ENCODE peak calls at places on chromosome 18, in ten cellular contexts. One of them, this sample, is unnamed. For H3K27me3, the result is how much of the 10 kb centered on the place peaks cover.

GRCh38 chr18:61167902-61168301 is 165.3 kb upstream of the CDH20 start:
- DNase-seq in HCT116: no peak
- DNase-seq in hepatocyte: no peak
- DNase-seq in MM.1S: no peak
- DNase-seq in HepG2: no peak
- DNase-seq in IMR-90: no peak
- DNase-seq in astrocyte: no peak
- DNase-seq in fibroblast of lung: no peak
- DNase-seq in PC-3: no peak
- DNase-seq in GM23248: no peak
- DNase-seq in this sample: no peak

GRCh38 chr18:31555971-31556747 is 35.5 kb upstream of the TTR start:
- DNase-seq in HCT116: peak
- DNase-seq in hepatocyte: peak
- DNase-seq in MM.1S: peak
- DNase-seq in HepG2: peak
- DNase-seq in IMR-90: peak
- DNase-seq in astrocyte: peak
- DNase-seq in fibroblast of lung: peak
- DNase-seq in PC-3: peak
- DNase-seq in GM23248: peak
- DNase-seq in this sample: peak

GRCh38 chr18:48922801-48923730 is 27.7 kb downstream of the SMAD7 start:
- DNase-seq in HCT116: no peak
- DNase-seq in hepatocyte: peak
- DNase-seq in MM.1S: no peak
- DNase-seq in HepG2: no peak
- DNase-seq in IMR-90: peak
- DNase-seq in astrocyte: peak
- DNase-seq in fibroblast of lung: peak
- DNase-seq in PC-3: peak
- DNase-seq in GM23248: peak
- DNase-seq in this sample: no peak

GRCh38 chr18:4242431-4243161 is 212.5 kb downstream of the DLGAP1 start:
- DNase-seq in HCT116: no peak
- DNase-seq in hepatocyte: no peak
- DNase-seq in MM.1S: no peak
- DNase-seq in HepG2: no peak
- DNase-seq in IMR-90: no peak
- DNase-seq in astrocyte: no peak
- DNase-seq in fibroblast of lung: no peak
- DNase-seq in PC-3: no peak
- DNase-seq in GM23248: no peak
- DNase-seq in this sample: no peak

GRCh38 chr18:13260114-13260926 is 41.8 kb downstream of the LDLRAD4 start:
- DNase-seq in HCT116: no peak
- DNase-seq in hepatocyte: no peak
- DNase-seq in MM.1S: no peak
- DNase-seq in HepG2: no peak
- DNase-seq in IMR-90: no peak
- DNase-seq in astrocyte: no peak
- DNase-seq in fibroblast of lung: no peak
- DNase-seq in PC-3: no peak
- DNase-seq in GM23248: peak
- DNase-seq in this sample: no peak

GRCh38 chr18:48019557-48019956 is 89.1 kb upstream of the SMAD2 start:
- DNase-seq in HCT116: no peak
- DNase-seq in hepatocyte: no peak
- DNase-seq in MM.1S: no peak
- DNase-seq in HepG2: no peak
- DNase-seq in IMR-90: no peak
- DNase-seq in astrocyte: no peak
- DNase-seq in fibroblast of lung: no peak
- DNase-seq in PC-3: no peak
- DNase-seq in GM23248: no peak
- DNase-seq in this sample: no peak

GRCh38 chr18:34223893-34224422 is 755 bp downstream of the NOL4 start:
- DNase-seq in HCT116: no peak
- DNase-seq in hepatocyte: no peak
- DNase-seq in MM.1S: no peak
- DNase-seq in HepG2: no peak
- DNase-seq in IMR-90: no peak
- DNase-seq in astrocyte: no peak
- DNase-seq in fibroblast of lung: no peak
- DNase-seq in PC-3: no peak
- DNase-seq in GM23248: peak
- DNase-seq in this sample: no peak

GRCh38 chr18:4068552-4069158 is 386.5 kb downstream of the DLGAP1 start:
- DNase-seq in HCT116: peak
- DNase-seq in hepatocyte: peak
- DNase-seq in MM.1S: peak
- DNase-seq in HepG2: peak
- DNase-seq in IMR-90: peak
- DNase-seq in astrocyte: peak
- DNase-seq in fibroblast of lung: peak
- DNase-seq in PC-3: peak
- DNase-seq in GM23248: peak
- DNase-seq in this sample: peak

GRCh38 chr18:58287626-58288289 is 243.7 kb downstream of the NEDD4L start:
- DNase-seq in HCT116: no peak
- DNase-seq in hepatocyte: peak
- DNase-seq in MM.1S: no peak
- DNase-seq in HepG2: peak
- DNase-seq in IMR-90: no peak
- DNase-seq in astrocyte: no peak
- DNase-seq in fibroblast of lung: peak
- DNase-seq in PC-3: no peak
- DNase-seq in GM23248: no peak
- DNase-seq in this sample: no peak

GRCh38 chr18:48540329-48541025 is 1.6 kb downstream of the CTIF start:
- DNase-seq in HCT116: no peak
- DNase-seq in hepatocyte: peak
- DNase-seq in MM.1S: peak
- DNase-seq in HepG2: peak
- DNase-seq in IMR-90: peak
- DNase-seq in astrocyte: peak
- DNase-seq in fibroblast of lung: peak
- DNase-seq in PC-3: peak
- DNase-seq in GM23248: peak
- DNase-seq in this sample: no peak

GRCh38 chr18:51051105-51051712 is 21.2 kb downstream of the SMAD4 start:
- DNase-seq in HCT116: peak
- DNase-seq in hepatocyte: peak
- DNase-seq in MM.1S: peak
- DNase-seq in HepG2: peak
- DNase-seq in IMR-90: peak
- DNase-seq in astrocyte: no peak
- DNase-seq in fibroblast of lung: peak
- DNase-seq in PC-3: peak
- DNase-seq in GM23248: peak
- DNase-seq in this sample: peak

GRCh38 chr18:42437646-42438045 is 482.6 kb downstream of the PIK3C3 start:
- DNase-seq in HCT116: no peak
- DNase-seq in hepatocyte: no peak
- DNase-seq in MM.1S: no peak
- DNase-seq in HepG2: no peak
- DNase-seq in IMR-90: no peak
- DNase-seq in astrocyte: peak
- DNase-seq in fibroblast of lung: peak
- DNase-seq in PC-3: no peak
- DNase-seq in GM23248: no peak
- DNase-seq in this sample: no peak

GRCh38 chr18:6653880-6654279 is 75.6 kb upstream of the ARHGAP28 start:
- DNase-seq in HCT116: no peak
- DNase-seq in hepatocyte: no peak
- DNase-seq in MM.1S: no peak
- DNase-seq in HepG2: no peak
- DNase-seq in IMR-90: no peak
- DNase-seq in astrocyte: no peak
- DNase-seq in fibroblast of lung: no peak
- DNase-seq in PC-3: no peak
- DNase-seq in GM23248: no peak
- DNase-seq in this sample: no peak

GRCh38 chr18:37238271-37238670 is 327.3 kb downstream of the CELF4 start:
- DNase-seq in HCT116: no peak
- DNase-seq in hepatocyte: no peak
- DNase-seq in MM.1S: no peak
- DNase-seq in HepG2: no peak
- DNase-seq in IMR-90: no peak
- DNase-seq in astrocyte: no peak
- DNase-seq in fibroblast of lung: no peak
- DNase-seq in PC-3: no peak
- DNase-seq in GM23248: no peak
- DNase-seq in this sample: no peak

GRCh38 chr18:37246779-37247340 is 318.7 kb downstream of the CELF4 start:
- DNase-seq in HCT116: no peak
- DNase-seq in hepatocyte: no peak
- DNase-seq in MM.1S: peak
- DNase-seq in HepG2: no peak
- DNase-seq in IMR-90: no peak
- DNase-seq in astrocyte: no peak
- DNase-seq in fibroblast of lung: no peak
- DNase-seq in PC-3: no peak
- DNase-seq in GM23248: no peak
- DNase-seq in this sample: no peak

GRCh38 chr18:37244618-37245017 is 321.0 kb downstream of the CELF4 start:
- DNase-seq in HCT116: no peak
- DNase-seq in hepatocyte: no peak
- DNase-seq in MM.1S: no peak
- DNase-seq in HepG2: no peak
- DNase-seq in IMR-90: no peak
- DNase-seq in astrocyte: no peak
- DNase-seq in fibroblast of lung: no peak
- DNase-seq in PC-3: no peak
- DNase-seq in GM23248: no peak
- DNase-seq in this sample: no peak

GRCh38 chr18:37243756-37244155 is 321.8 kb downstream of the CELF4 start:
- DNase-seq in HCT116: no peak
- DNase-seq in hepatocyte: no peak
- DNase-seq in MM.1S: no peak
- DNase-seq in HepG2: no peak
- DNase-seq in IMR-90: no peak
- DNase-seq in astrocyte: no peak
- DNase-seq in fibroblast of lung: no peak
- DNase-seq in PC-3: no peak
- DNase-seq in GM23248: no peak
- DNase-seq in this sample: no peak

DNA sequence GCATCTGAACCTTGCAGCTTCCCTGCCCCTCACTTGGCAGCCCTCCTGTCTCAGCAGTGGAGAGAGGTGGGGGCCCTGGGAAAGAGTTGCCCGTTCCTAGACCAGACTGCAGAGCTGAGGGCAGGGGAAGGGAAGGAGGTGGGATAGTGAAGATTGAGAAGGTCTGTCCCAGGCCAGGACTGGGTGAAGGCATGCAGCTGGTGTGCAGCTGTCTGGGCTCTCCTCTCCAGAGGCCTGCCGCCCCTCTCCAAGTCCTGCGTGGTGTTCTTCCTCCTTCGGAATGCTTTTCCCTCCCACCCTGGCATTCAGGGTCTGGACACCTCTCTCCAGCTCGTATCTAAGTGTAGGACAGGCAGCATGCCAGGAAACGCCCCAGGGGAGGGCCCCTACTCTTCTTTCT is 323.5 kb downstream of the CELF4 start:
- DNase-seq in HCT116: no peak
- DNase-seq in hepatocyte: no peak
- DNase-seq in MM.1S: no peak
- DNase-seq in HepG2: no peak
- DNase-seq in IMR-90: no peak
- DNase-seq in astrocyte: no peak
- DNase-seq in fibroblast of lung: no peak
- DNase-seq in PC-3: no peak
- DNase-seq in GM23248: no peak
- DNase-seq in this sample: no peak
- H3K27me3 ChIP-seq in HCT116: under half
- H3K27me3 ChIP-seq in hepatocyte: under half
- H3K27me3 ChIP-seq in MM.1S: under half
- H3K27me3 ChIP-seq in HepG2: under half
- H3K27me3 ChIP-seq in IMR-90: under half
- H3K27me3 ChIP-seq in astrocyte: under half
- H3K27me3 ChIP-seq in fibroblast of lung: under half
- H3K27me3 ChIP-seq in PC-3: under half
- H3K27me3 ChIP-seq in GM23248: under half
- H3K27me3 ChIP-seq in this sample: under half

GRCh38 chr18:49973592-49973991 is 160.3 kb upstream of the ACAA2 start:
- DNase-seq in HCT116: no peak
- DNase-seq in hepatocyte: no peak
- DNase-seq in MM.1S: no peak
- DNase-seq in HepG2: no peak
- DNase-seq in IMR-90: no peak
- DNase-seq in astrocyte: no peak
- DNase-seq in fibroblast of lung: no peak
- DNase-seq in PC-3: no peak
- DNase-seq in GM23248: no peak
- DNase-seq in this sample: no peak
- H3K4me2 ChIP-seq in HCT116: no peak
- H3K4me2 ChIP-seq in hepatocyte: no peak
- H3K4me2 ChIP-seq in MM.1S: no peak
- H3K4me2 ChIP-seq in HepG2: no peak
- H3K4me2 ChIP-seq in IMR-90: no peak
- H3K4me2 ChIP-seq in astrocyte: no peak
- H3K4me2 ChIP-seq in fibroblast of lung: no peak
- H3K4me2 ChIP-seq in PC-3: no peak
- H3K4me2 ChIP-seq in GM23248: no peak
- H3K4me2 ChIP-seq in this sample: no peak

DNA sequence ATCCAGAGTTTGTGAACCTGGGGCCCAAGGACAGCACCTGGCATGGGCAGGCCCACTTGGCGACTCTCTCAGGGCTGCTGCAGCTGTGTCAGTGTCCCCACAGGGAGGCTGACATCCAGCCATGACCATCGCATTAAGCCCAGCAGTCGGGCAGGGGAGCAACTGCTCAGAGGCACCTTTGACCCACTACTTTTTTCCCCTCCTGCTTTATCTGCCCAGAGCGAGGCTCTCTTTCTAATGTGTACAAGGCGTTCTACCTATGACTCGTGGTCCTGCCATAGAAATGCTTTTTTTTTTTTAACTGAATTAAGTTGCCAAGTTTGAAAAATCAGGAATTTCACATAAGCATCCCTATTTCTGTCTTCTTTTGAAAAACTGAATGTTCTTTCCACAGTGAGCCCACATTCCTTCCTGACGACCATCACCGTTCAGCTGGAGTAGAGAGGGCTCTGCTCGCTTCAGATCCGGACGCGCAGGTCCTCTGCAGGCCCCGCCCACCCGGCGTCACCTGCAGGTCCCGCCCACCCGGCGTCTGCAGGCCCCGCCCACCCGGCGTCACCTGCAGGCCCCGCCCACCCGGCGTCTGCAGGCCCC is 403 bp upstream of the CLUL1 start:
- DNase-seq in HCT116: peak
- DNase-seq in hepatocyte: peak
- DNase-seq in MM.1S: peak
- DNase-seq in HepG2: peak
- DNase-seq in IMR-90: no peak
- DNase-seq in astrocyte: no peak
- DNase-seq in fibroblast of lung: peak
- DNase-seq in PC-3: peak
- DNase-seq in GM23248: peak
- DNase-seq in this sample: peak
- H3K4me3 ChIP-seq in HCT116: peak
- H3K4me3 ChIP-seq in hepatocyte: peak
- H3K4me3 ChIP-seq in MM.1S: peak
- H3K4me3 ChIP-seq in HepG2: peak
- H3K4me3 ChIP-seq in IMR-90: no peak
- H3K4me3 ChIP-seq in astrocyte: no peak
- H3K4me3 ChIP-seq in fibroblast of lung: no peak
- H3K4me3 ChIP-seq in PC-3: peak
- H3K4me3 ChIP-seq in GM23248: no peak
- H3K4me3 ChIP-seq in this sample: no peak

GRCh38 chr18:77316641-77317040 is 67.0 kb downstream of the GALR1 start:
- DNase-seq in HCT116: no peak
- DNase-seq in hepatocyte: no peak
- DNase-seq in MM.1S: no peak
- DNase-seq in HepG2: no peak
- DNase-seq in IMR-90: no peak
- DNase-seq in astrocyte: peak
- DNase-seq in fibroblast of lung: peak
- DNase-seq in PC-3: no peak
- DNase-seq in GM23248: peak
- DNase-seq in this sample: no peak
- H3K27me3 ChIP-seq in HCT116: under half
- H3K27me3 ChIP-seq in hepatocyte: under half
- H3K27me3 ChIP-seq in MM.1S: under half
- H3K27me3 ChIP-seq in HepG2: under half
- H3K27me3 ChIP-seq in IMR-90: under half
- H3K27me3 ChIP-seq in astrocyte: under half
- H3K27me3 ChIP-seq in fibroblast of lung: under half
- H3K27me3 ChIP-seq in PC-3: under half
- H3K27me3 ChIP-seq in GM23248: under half
- H3K27me3 ChIP-seq in this sample: under half

This sample was measured in Karpas-422.